ENCODE peak calls at places on chromosomes 16 and 17, in eight cellular contexts. A is RWPE1; F is AG04450; P is GM23248; Q is CD4-positive, alpha-beta T cell; Y is A673; U is left ventricle myocardium inferior; T is endodermal cell. H is an unnamed sample.

GRCh38 chr17:20300399-20301037 is 166.8 kb downstream of the LGALS9B start:
- DNase-seq in A (no peak), F (peak), P (peak), Q (no peak), Y (no peak), U (no peak), T (peak), H (no peak)

GRCh38 chr17:3475812-3476686 is at the start of gene ASPA:
- DNase-seq in A (no peak), F (no peak), P (peak), Q (no peak), Y (no peak), U (no peak), T (no peak), H (no peak)

GRCh38 chr16:87235810-87236515 is 81.2 kb downstream of the C16orf95 start:
- DNase-seq in A (no peak), F (no peak), P (no peak), Q (no peak), Y (no peak), U (no peak), T (peak), H (no peak)

GRCh38 chr16:88951501-88951900 is 25.5 kb downstream of the CBFA2T3 start:
- DNase-seq in A (no peak), F (no peak), P (no peak), Q (no peak), Y (no peak), U (no peak), T (no peak), H (no peak)

GRCh38 chr17:16040710-16041251 is 41.2 kb downstream of the TTC19 start:
- DNase-seq in A (no peak), F (peak), P (peak), Q (no peak), Y (no peak), U (no peak), T (no peak), H (peak)

GRCh38 chr16:64892843-64893242 is 229.0 kb downstream of the CDH11 start:
- DNase-seq in A (peak), F (peak), P (peak), Q (no peak), Y (no peak), U (no peak), T (no peak), H (no peak)

GRCh38 chr16:8859913-8860881 is 8.6 kb downstream of the CARHSP1 start:
- DNase-seq in A (no peak), F (no peak), P (peak), Q (no peak), Y (no peak), U (peak), T (no peak), H (no peak)

GRCh38 chr17:7336240-7337175 is at the start of gene ACAP1:
- DNase-seq in A (no peak), F (no peak), P (no peak), Q (peak), Y (no peak), U (no peak), T (peak), H (peak)

GRCh38 chr16:15770107-15770506 is 86.7 kb downstream of the MYH11 start:
- DNase-seq in A (no peak), F (no peak), P (no peak), Q (no peak), Y (no peak), U (no peak), T (no peak), H (no peak)

GRCh38 chr16:46568472-46569230 is 52.5 kb downstream of the SHCBP1 start:
- DNase-seq in A (no peak), F (no peak), P (no peak), Q (no peak), Y (no peak), U (no peak), T (no peak), H (no peak)

GRCh38 chr16:81880816-81881215 is 101.7 kb downstream of the PLCG2 start:
- DNase-seq in A (no peak), F (no peak), P (no peak), Q (no peak), Y (no peak), U (no peak), T (no peak), H (no peak)

GRCh38 chr16:81882559-81882958 is 103.5 kb downstream of the PLCG2 start:
- DNase-seq in A (no peak), F (no peak), P (no peak), Q (no peak), Y (no peak), U (no peak), T (no peak), H (no peak)

GRCh38 chr16:81879625-81880024 is 100.5 kb downstream of the PLCG2 start:
- DNase-seq in A (no peak), F (no peak), P (no peak), Q (no peak), Y (peak), U (no peak), T (peak), H (no peak)

GRCh38 chr16:81883235-81883634 is 104.1 kb downstream of the PLCG2 start:
- DNase-seq in A (no peak), F (no peak), P (no peak), Q (no peak), Y (no peak), U (no peak), T (no peak), H (no peak)

DNA sequence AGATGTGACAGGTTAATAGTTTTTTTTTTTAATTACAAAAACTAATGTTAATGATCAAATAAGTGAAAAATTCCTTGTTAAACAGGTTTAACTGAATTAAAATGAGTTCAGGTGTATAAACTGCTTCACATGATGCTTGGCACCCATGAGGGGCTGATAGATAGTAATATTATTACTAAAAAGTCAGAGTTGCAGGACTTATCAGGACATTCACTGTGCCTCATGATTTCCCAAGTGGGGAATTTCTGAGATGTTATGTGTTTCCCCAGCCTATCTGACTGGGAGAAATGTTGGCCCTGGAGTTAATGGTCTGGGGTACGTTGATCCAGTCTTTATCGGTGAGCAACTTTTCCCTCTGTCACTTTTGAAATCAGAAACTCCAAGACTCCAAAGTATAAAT is 102.1 kb downstream of the PLCG2 start:
- DNase-seq in A (no peak), F (no peak), P (no peak), Q (no peak), Y (no peak), U (no peak), T (no peak), H (no peak)
- H3K27ac ChIP-seq in A (no peak), F (no peak), P (no peak), Q (no peak), Y (no peak), U (no peak), T (no peak), H (no peak)

GRCh38 chr17:62808576-62808970 is 459 bp upstream of the MARCHF10 start:
- DNase-seq in A (no peak), F (no peak), P (no peak), Q (no peak), Y (no peak), U (no peak), T (no peak), H (no peak)
- H3K27ac ChIP-seq in A (peak), F (no peak), P (no peak), Q (no peak), Y (no peak), U (no peak), T (no peak), H (no peak)

GRCh38 chr16:67701420-67701819 is 17.7 kb downstream of the GFOD2 start:
- DNase-seq in A (no peak), F (no peak), P (no peak), Q (no peak), Y (peak), U (no peak), T (no peak), H (no peak)

GRCh38 chr16:67699265-67699664 is 19.9 kb downstream of the GFOD2 start:
- DNase-seq in A (no peak), F (no peak), P (no peak), Q (no peak), Y (no peak), U (no peak), T (no peak), H (no peak)

GRCh38 chr16:67704110-67704509 is 15.0 kb downstream of the GFOD2 start:
- DNase-seq in A (no peak), F (no peak), P (no peak), Q (no peak), Y (no peak), U (no peak), T (no peak), H (no peak)

GRCh38 chr16:67703626-67704025 is 15.5 kb downstream of the GFOD2 start:
- DNase-seq in A (no peak), F (no peak), P (no peak), Q (no peak), Y (no peak), U (no peak), T (no peak), H (no peak)

GRCh38 chr16:67702130-67702529 is 17.0 kb downstream of the GFOD2 start:
- DNase-seq in A (no peak), F (no peak), P (no peak), Q (no peak), Y (no peak), U (no peak), T (no peak), H (no peak)
- H3K27ac ChIP-seq in A (no peak), F (no peak), P (no peak), Q (no peak), Y (no peak), U (no peak), T (peak), H (no peak)

GRCh38 chr17:81419333-81419885 is 24.2 kb downstream of the BAHCC1 start:
- DNase-seq in A (peak), F (peak), P (peak), Q (no peak), Y (peak), U (peak), T (peak), H (peak)

GRCh38 chr17:81422776-81423697 is 27.8 kb downstream of the BAHCC1 start:
- DNase-seq in A (peak), F (peak), P (peak), Q (no peak), Y (peak), U (peak), T (peak), H (no peak)

GRCh38 chr17:81419886-81420768 is 24.9 kb downstream of the BAHCC1 start:
- DNase-seq in A (no peak), F (no peak), P (peak), Q (no peak), Y (peak), U (peak), T (no peak), H (no peak)

GRCh38 chr17:81418710-81419332 is 23.6 kb downstream of the BAHCC1 start:
- DNase-seq in A (no peak), F (no peak), P (peak), Q (no peak), Y (peak), U (no peak), T (no peak), H (peak)

GRCh38 chr17:81420769-81421462 is 25.7 kb downstream of the BAHCC1 start:
- DNase-seq in A (no peak), F (no peak), P (peak), Q (no peak), Y (no peak), U (peak), T (no peak), H (no peak)
- H3K27ac ChIP-seq in A (peak), F (no peak), P (peak), Q (no peak), Y (peak), U (peak), T (no peak), H (peak)

GRCh38 chr17:29590979-29591736 is 1.7 kb upstream of the GIT1 start:
- DNase-seq in A (peak), F (no peak), P (peak), Q (no peak), Y (no peak), U (no peak), T (no peak), H (no peak)

GRCh38 chr17:29590261-29590978 is 972 bp upstream of the GIT1 start:
- DNase-seq in A (peak), F (no peak), P (peak), Q (no peak), Y (peak), U (no peak), T (no peak), H (no peak)

GRCh38 chr17:29588561-29589411 is 662 bp downstream of the GIT1 start:
- DNase-seq in A (no peak), F (no peak), P (peak), Q (no peak), Y (peak), U (no peak), T (peak), H (peak)

GRCh38 chr17:29588017-29588557 is 1.4 kb downstream of the GIT1 start:
- DNase-seq in A (no peak), F (no peak), P (peak), Q (no peak), Y (no peak), U (no peak), T (no peak), H (no peak)

DNA sequence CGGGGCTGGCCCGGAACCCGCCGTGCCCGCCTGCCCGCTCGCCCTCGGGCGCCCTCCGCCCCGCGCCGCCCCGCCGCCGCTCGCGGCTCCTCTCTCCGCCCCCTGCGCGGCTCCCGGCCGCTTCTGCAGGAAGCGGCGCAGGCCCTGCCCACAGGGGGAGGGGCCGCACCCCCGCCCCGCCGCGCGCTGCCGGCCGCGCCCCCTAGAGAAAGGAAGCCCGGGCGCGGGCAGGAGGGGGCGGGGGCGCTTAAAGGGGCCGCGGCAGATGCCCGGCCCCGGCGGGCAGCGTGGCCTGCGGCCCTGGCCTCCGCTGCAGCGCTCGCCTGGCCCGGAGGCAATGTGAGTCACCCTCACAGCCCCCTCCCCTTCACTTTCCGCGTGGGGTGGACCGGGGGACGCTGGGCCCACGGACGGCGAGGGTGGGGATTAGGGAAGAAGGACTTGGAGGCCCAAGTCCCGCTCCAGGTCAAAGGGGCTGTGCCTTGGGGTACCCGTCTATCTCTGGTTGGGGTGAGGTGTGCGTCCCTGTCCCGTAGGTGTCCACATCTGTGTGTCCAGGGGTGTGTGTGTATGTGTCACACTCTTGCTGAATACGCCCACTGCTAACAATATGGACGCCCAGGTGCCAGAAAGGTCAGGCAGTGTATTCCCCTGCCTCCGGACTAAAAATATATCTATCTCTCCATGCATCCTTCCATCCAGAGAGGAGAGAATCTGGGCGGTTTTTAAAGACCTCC is at the start of gene GIT1:
- DNase-seq in A (peak), F (no peak), P (peak), Q (peak), Y (peak), U (peak), T (peak), H (peak)
- H3K27ac ChIP-seq in A (peak), F (peak), P (peak), Q (peak), Y (peak), U (peak), T (no peak), H (peak)

GRCh38 chr16:29991571-29991904 is 3.9 kb downstream of the HIRIP3 start:
- DNase-seq in A (no peak), F (no peak), P (no peak), Q (no peak), Y (no peak), U (no peak), T (no peak), H (no peak)

GRCh38 chr16:29990883-29991570 is 4.4 kb downstream of the HIRIP3 start:
- DNase-seq in A (no peak), F (no peak), P (no peak), Q (no peak), Y (no peak), U (no peak), T (no peak), H (no peak)

GRCh38 chr16:29993191-29993902 is 2.1 kb downstream of the HIRIP3 start:
- DNase-seq in A (no peak), F (no peak), P (no peak), Q (no peak), Y (no peak), U (no peak), T (no peak), H (no peak)

GRCh38 chr16:29993903-29994612 is 1.4 kb downstream of the HIRIP3 start:
- DNase-seq in A (no peak), F (no peak), P (no peak), Q (no peak), Y (no peak), U (no peak), T (no peak), H (no peak)

DNA sequence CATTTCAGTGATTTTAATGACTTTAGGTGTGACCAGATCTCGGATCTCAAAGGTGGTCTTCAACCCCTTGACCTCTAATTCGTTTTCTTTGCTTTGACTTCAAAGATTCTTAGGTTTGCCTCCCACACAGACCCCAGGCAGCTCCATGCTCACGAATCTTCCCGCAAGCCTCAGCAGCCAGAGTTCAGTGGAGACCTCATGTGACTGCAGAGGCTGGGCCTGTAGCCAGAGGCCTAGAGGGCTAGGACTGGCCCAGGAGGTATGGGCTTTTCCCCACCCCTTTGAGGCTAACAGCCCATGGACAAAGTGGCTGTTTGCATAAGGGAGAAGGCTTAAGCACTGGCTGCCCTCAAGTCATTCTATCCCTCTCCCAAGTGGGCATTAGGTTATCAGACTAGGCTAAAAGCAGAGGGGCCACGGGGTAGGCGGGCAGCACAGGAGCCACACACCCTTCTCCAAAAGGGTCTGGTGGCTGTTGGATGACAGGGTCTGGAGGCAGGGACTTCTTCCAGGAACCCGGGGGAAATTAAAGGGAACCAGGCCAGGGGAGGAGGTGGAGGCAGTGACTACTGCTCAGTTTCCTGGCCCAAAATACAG is 2.9 kb downstream of the HIRIP3 start:
- DNase-seq in A (no peak), F (no peak), P (no peak), Q (no peak), Y (no peak), U (no peak), T (no peak), H (no peak)
- H3K27ac ChIP-seq in A (peak), F (no peak), P (no peak), Q (no peak), Y (no peak), U (no peak), T (no peak), H (no peak)

GRCh38 chr17:64281962-64282752 is 19.1 kb upstream of the TEX2 start:
- DNase-seq in A (peak), F (peak), P (peak), Q (peak), Y (peak), U (peak), T (peak), H (peak)
- H3K27ac ChIP-seq in A (no peak), F (no peak), P (no peak), Q (no peak), Y (no peak), U (no peak), T (no peak), H (no peak)

GRCh38 chr17:64634217-64634616 is 27.9 kb downstream of the SMURF2 start:
- DNase-seq in A (no peak), F (no peak), P (no peak), Q (no peak), Y (no peak), U (no peak), T (no peak), H (no peak)

GRCh38 chr17:64641499-64641898 is 20.6 kb downstream of the SMURF2 start:
- DNase-seq in A (no peak), F (peak), P (peak), Q (no peak), Y (peak), U (no peak), T (no peak), H (no peak)

GRCh38 chr17:64635647-64636305 is 26.3 kb downstream of the SMURF2 start:
- DNase-seq in A (no peak), F (peak), P (peak), Q (no peak), Y (no peak), U (no peak), T (no peak), H (no peak)

GRCh38 chr17:64638552-64639198 is 23.4 kb downstream of the SMURF2 start:
- DNase-seq in A (no peak), F (no peak), P (peak), Q (no peak), Y (no peak), U (no peak), T (no peak), H (no peak)
- H3K27ac ChIP-seq in A (no peak), F (no peak), P (peak), Q (no peak), Y (no peak), U (no peak), T (no peak), H (no peak)

H was measured in colonic mucosa.